ENCODE peak calls at places on chromosomes 3 and 15, in four cellular contexts. Q is nephron progenitor cell, S is GM23338, J is fibroblast of the aortic adventitia. A is an unnamed sample.

GRCh38 chr3:42655331-42655888 is 1.9 kb downstream of the ZBTB47 start:
- DNase-seq in J (no peak), Q (no peak), S (peak), A (no peak)

GRCh38 chr3:17075907-17076306 is 191.2 kb downstream of the PLCL2 start:
- DNase-seq in J (no peak), Q (no peak), S (no peak), A (no peak)

GRCh38 chr3:118991775-118992174 is 42.9 kb downstream of the IGSF11 start:
- DNase-seq in Q (no peak), S (no peak), J (no peak), A (no peak)

GRCh38 chr15:66578286-66578875 is 12.6 kb upstream of the LCTL start:
- DNase-seq in S (no peak), Q (no peak), J (peak), A (peak)

GRCh38 chr3:126113238-126113555 is 29.3 kb upstream of the SLC41A3 start:
- DNase-seq in J (no peak), S (no peak), Q (no peak), A (no peak)

GRCh38 chr15:69624816-69625215 is 172.2 kb downstream of the RPLP1 start:
- DNase-seq in Q (no peak), J (no peak), S (no peak), A (no peak)

GRCh38 chr3:61876797-61877196 is 315.4 kb downstream of the PTPRG start:
- DNase-seq in S (no peak), J (peak), Q (no peak), A (peak)

GRCh38 chr3:165125836-165126235 is 47.5 kb upstream of the SI start:
- DNase-seq in S (no peak), J (no peak), Q (no peak), A (no peak)

GRCh38 chr15:62472616-62473299 is 307.7 kb upstream of the C2CD4B start:
- DNase-seq in Q (peak), J (no peak), S (no peak), A (no peak)

GRCh38 chr3:115418583-115418982 is 204.7 kb upstream of the GAP43 start:
- DNase-seq in Q (no peak), S (peak), J (no peak), A (no peak)

GRCh38 chr15:39640665-39641064 is 59.8 kb downstream of the THBS1 start:
- DNase-seq in J (no peak), S (no peak), Q (no peak), A (no peak)

GRCh38 chr3:10366681-10367101 is 45.8 kb upstream of the SEC13 start:
- DNase-seq in J (peak), S (peak), Q (no peak), A (peak)

GRCh38 chr3:33543600-33543999 is 103.4 kb upstream of the UBP1 start:
- DNase-seq in S (no peak), J (no peak), Q (no peak), A (no peak)

GRCh38 chr15:92663250-92663951 is 7.8 kb upstream of the FAM174B start:
- DNase-seq in Q (no peak), J (no peak), S (no peak), A (no peak)

GRCh38 chr15:69557340-69558137 is 104.9 kb downstream of the RPLP1 start:
- DNase-seq in J (peak), S (no peak), Q (no peak), A (peak)

GRCh38 chr15:40582726-40583246 is 11.3 kb upstream of the KNL1 start:
- DNase-seq in S (peak), J (peak), Q (no peak), A (no peak)

DNA sequence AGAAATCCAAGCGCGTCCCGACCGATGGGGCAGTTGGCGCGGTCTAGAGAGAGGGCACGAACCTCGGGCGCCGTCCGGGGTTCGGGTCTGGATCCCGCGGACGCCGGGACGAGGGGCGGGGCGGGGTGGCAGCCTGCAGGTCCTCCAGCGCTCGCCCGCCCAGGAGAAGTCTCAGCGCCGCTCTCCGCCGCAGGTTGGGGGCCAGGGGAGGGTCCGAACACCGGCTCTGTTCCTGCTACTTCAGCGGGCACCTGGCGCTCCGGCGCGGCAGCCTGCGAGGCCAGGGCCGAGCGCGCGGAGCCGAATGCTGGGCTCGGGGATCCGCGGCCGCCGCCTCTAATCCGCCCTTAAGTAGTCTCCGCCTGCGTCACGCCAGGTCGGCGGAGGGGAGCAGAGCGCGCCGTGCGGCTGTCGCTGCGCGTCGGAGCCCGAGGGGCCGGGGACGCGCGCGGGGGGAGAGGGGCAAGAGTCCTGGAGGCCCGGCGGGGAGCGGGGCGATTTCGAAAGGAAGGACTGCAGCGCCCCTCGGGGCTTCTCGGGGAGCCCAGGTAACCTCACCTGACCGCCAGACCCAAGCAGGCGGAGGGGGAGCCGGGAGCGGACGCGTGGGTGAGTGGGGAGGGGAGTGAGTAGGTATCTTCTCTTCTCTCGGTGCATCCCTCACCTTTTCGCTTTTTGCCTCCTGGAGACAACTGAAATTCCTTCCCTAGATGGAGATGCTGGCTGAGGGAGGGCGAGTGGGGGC is at the start of gene GJD2:
- DNase-seq in Q (peak), S (peak), J (no peak), A (no peak)
- TF ChIP-seq CTCF in Q (no peak), S (peak), J (no peak), A (no peak)

GRCh38 chr15:90212221-90213079 is 11.3 kb downstream of the SEMA4B start:
- DNase-seq in Q (no peak), S (no peak), J (no peak), A (no peak)

GRCh38 chr15:90213123-90213817 is 12.1 kb downstream of the SEMA4B start:
- DNase-seq in J (no peak), S (no peak), Q (no peak), A (no peak)

GRCh38 chr15:90213818-90214204 is 12.7 kb downstream of the SEMA4B start:
- DNase-seq in J (no peak), S (no peak), Q (no peak), A (no peak)

GRCh38 chr15:90211440-90212168 is 10.5 kb downstream of the SEMA4B start:
- DNase-seq in S (no peak), Q (no peak), J (peak), A (no peak)

GRCh38 chr15:90214553-90215205 is 13.5 kb downstream of the SEMA4B start:
- DNase-seq in S (peak), Q (no peak), J (no peak), A (no peak)
- TF ChIP-seq CTCF in S (peak), Q (no peak), J (peak), A (peak)

GRCh38 chr15:57111002-57111401 is 192.6 kb downstream of the TCF12 start:
- DNase-seq in Q (no peak), S (peak), J (no peak), A (no peak)
- TF ChIP-seq CTCF in Q (no peak), S (no peak), J (peak), A (peak)

DNA sequence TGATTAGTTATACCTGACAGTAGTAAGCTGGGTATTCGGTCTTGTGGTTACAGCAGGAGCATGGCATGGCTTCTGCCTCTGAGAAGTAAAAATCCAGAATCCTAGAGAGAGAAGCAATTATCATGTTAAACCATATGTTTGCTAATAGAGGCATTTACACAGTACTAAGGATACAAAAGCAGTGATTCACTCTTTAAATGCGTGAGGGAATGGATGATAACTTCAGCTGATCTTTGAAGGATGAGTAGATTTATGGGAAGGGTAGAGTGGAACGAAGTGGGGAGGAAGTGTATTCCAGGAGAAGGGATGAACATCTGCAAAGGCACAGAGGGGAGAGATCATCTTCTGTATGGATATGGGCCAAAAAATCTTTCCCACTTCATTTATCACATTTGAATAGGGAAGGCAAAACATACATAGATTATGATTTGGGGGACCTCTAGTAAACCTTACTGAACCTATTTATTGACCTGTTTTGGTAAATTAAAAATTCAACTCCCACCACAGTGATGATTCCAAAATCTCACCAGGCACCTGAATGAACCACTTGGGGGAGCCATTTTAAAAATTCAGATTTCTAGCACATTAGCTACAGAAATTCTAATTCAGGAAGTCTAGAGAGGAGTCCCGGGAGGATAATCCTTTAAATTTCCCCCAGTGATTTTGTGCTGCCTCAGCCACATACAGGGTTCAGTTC is 35.1 kb downstream of the IGSF10 start:
- DNase-seq in J (no peak), S (peak), Q (no peak), A (no peak)
- TF ChIP-seq CTCF in J (peak), S (peak), Q (no peak), A (peak)

GRCh38 chr15:23002920-23003319 is 22.8 kb upstream of the CYFIP1 start:
- DNase-seq in J (no peak), S (no peak), Q (no peak), A (no peak)

GRCh38 chr15:23003736-23004135 is 23.6 kb upstream of the CYFIP1 start:
- DNase-seq in Q (no peak), J (no peak), S (no peak), A (no peak)
- TF ChIP-seq CTCF in Q (no peak), J (no peak), S (no peak), A (no peak)

GRCh38 chr3:89522168-89522567 is 414.7 kb downstream of the EPHA3 start:
- DNase-seq in S (no peak), Q (no peak), J (peak), A (peak)

GRCh38 chr3:89525597-89525996 is 418.2 kb downstream of the EPHA3 start:
- DNase-seq in S (no peak), J (no peak), Q (no peak), A (no peak)

GRCh38 chr3:89533320-89533719 is 425.9 kb downstream of the EPHA3 start:
- DNase-seq in J (no peak), S (no peak), Q (no peak), A (no peak)

GRCh38 chr3:89527736-89528335 is 420.4 kb downstream of the EPHA3 start:
- DNase-seq in Q (no peak), J (no peak), S (peak), A (no peak)
- TF ChIP-seq CTCF in Q (no peak), J (no peak), S (peak), A (no peak)

GRCh38 chr3:56355570-56356185 is 112.6 kb downstream of the ERC2 start:
- DNase-seq in Q (no peak), S (peak), J (no peak), A (peak)

GRCh38 chr3:56351496-56351895 is 116.8 kb downstream of the ERC2 start:
- DNase-seq in J (no peak), Q (no peak), S (no peak), A (no peak)

GRCh38 chr3:56357266-56357665 is 111.0 kb downstream of the ERC2 start:
- DNase-seq in S (peak), J (no peak), Q (peak), A (no peak)

GRCh38 chr3:56361731-56362130 is 106.5 kb downstream of the ERC2 start:
- DNase-seq in J (no peak), S (no peak), Q (no peak), A (no peak)

DNA sequence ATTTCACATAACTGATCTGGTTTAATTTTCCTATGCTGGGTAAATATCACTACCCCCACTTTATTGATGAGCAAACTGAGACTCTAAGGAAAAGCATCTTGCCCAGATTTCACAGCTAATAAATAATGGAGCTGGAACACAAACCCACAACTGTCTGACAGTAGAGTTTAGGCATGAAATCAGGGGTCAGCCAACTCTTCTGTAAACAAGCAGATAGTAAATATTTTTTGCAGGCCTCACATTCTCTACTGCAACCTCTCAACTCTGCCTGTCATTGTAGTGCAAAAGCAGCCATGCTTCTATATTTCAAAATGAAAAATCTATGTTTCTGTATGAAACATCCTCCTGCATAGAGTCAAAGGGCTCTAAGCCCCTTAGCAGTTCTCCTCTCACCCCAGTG is 111.4 kb downstream of the ERC2 start:
- DNase-seq in J (no peak), S (no peak), Q (no peak), A (no peak)
- TF ChIP-seq CTCF in J (no peak), S (no peak), Q (no peak), A (no peak)

GRCh38 chr15:79032656-79033055 is 57.9 kb downstream of the RASGRF1 start:
- DNase-seq in S (no peak), Q (no peak), J (no peak), A (no peak)

GRCh38 chr15:79036323-79036722 is 54.3 kb downstream of the RASGRF1 start:
- DNase-seq in J (no peak), Q (no peak), S (no peak), A (no peak)

GRCh38 chr15:79034284-79034683 is 56.3 kb downstream of the RASGRF1 start:
- DNase-seq in Q (no peak), S (no peak), J (no peak), A (no peak)

GRCh38 chr15:79035814-79036213 is 54.8 kb downstream of the RASGRF1 start:
- DNase-seq in S (peak), Q (no peak), J (no peak), A (no peak)

DNA sequence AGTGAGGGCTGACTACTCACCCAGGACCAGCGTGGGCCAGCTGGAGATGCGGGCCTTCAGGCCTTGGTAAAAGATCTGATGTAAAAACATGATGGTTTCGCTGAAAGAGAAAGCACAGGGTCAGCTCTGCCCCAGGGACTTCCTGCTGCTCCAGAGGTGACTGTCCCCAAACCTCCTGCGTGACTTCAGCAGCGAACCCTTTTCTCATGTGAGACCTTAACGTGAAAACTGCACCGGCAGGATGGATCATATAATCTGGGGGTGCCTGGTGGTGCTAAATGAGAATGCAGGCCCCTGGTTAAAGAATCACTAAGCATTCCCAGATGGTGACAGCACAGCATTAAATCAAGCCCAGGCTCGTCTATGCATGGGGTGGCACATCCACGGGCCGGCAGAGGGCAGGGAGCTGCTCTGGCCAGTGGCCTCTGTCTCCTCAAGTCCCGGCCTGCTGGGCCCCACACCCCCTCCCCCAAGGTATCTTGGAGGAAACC is 55.4 kb downstream of the RASGRF1 start:
- DNase-seq in S (peak), Q (peak), J (no peak), A (no peak)
- TF ChIP-seq CTCF in S (peak), Q (peak), J (no peak), A (no peak)

DNA sequence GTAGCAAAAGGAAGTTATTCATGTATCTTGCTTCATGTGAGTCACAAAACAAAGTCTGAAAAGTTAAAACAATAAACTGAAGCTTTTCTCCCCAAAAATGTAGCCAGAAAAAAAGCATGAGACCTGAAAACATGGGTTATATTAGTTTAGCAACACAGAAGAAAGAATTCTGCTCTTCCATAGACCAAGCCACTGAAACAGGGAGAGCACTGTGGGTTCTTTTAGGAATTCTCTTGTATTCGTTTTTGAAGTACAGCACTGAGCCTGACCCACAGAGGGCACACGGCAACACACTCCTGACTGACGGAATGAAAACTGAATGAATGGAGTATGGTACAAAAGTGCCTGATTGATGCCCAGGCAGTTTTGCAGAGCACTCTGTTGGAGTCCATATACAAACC is 66.6 kb downstream of the TM4SF4 start:
- DNase-seq in S (no peak), Q (no peak), J (peak), A (no peak)
- TF ChIP-seq CTCF in S (peak), Q (no peak), J (peak), A (peak)

GRCh38 chr3:41198950-41199865 is at the start of gene CTNNB1:
- DNase-seq in S (peak), Q (peak), J (peak), A (peak)
- TF ChIP-seq CTCF in S (peak), Q (no peak), J (no peak), A (no peak)